ENCODE peak calls at places on chromosomes 4 and X, in nine cellular contexts. N is SK-N-MC, Y is HCT116, M is H1, Z is breast epithelium, Q is stomach, S is GM12878, P is sigmoid colon, G is upper lobe of left lung. L is an unnamed sample.

GRCh38 chr4:7048642-7049041 is 5.5 kb downstream of the TADA2B start:
- DNase-seq in N (no peak), Y (no peak), M (no peak), Z (no peak), Q (no peak), S (no peak), P (no peak), G (no peak), L (no peak)

GRCh38 chr4:105715692-105716278 is 7.2 kb downstream of the GSTCD start:
- DNase-seq in N (no peak), Y (peak; percentile 13), M (no peak), Z (no peak), Q (no peak), S (no peak), P (no peak), G (no peak), L (no peak)

GRCh38 chrX:72125331-72126047 is 6.2 kb downstream of the RTL5 start:
- DNase-seq in N (no peak), Y (no peak), M (no peak), Z (no peak), Q (no peak), S (no peak), P (no peak), G (no peak), L (no peak)

GRCh38 chr4:55618546-55619143 is 17.5 kb downstream of the NMU start:
- DNase-seq in N (no peak), Y (no peak), M (no peak), Z (no peak), Q (no peak), S (no peak), P (no peak), G (no peak), L (no peak)

GRCh38 chr4:53908661-53909078 is 155.7 kb downstream of the CHIC2 start:
- DNase-seq in N (peak; percentile 24), Y (peak; percentile 62), M (no peak), Z (no peak), Q (peak; percentile 51), S (peak; percentile 8), P (peak; percentile 72), G (no peak), L (peak; percentile 46)

GRCh38 chr4:26762650-26763049 is 98.0 kb upstream of the STIM2 start:
- DNase-seq in N (no peak), Y (no peak), M (no peak), Z (no peak), Q (no peak), S (no peak), P (no peak), G (no peak), L (no peak)

GRCh38 chr4:165426769-165427168 is 48.0 kb downstream of the CPE start:
- DNase-seq in N (no peak), Y (no peak), M (no peak), Z (no peak), Q (no peak), S (no peak), P (no peak), G (no peak), L (no peak)

GRCh38 chrX:47563801-47564315 is 2.9 kb downstream of the ARAF start:
- DNase-seq in N (no peak), Y (no peak), M (no peak), Z (no peak), Q (no peak), S (no peak), P (no peak), G (no peak), L (no peak)

GRCh38 chr4:85720736-85721135 is 245.8 kb downstream of the ARHGAP24 start:
- DNase-seq in N (no peak), Y (no peak), M (no peak), Z (no peak), Q (no peak), S (no peak), P (no peak), G (no peak), L (no peak)

GRCh38 chr4:77193511-77194236 is 36.7 kb downstream of the CCNG2 start:
- DNase-seq in N (no peak), Y (no peak), M (no peak), Z (no peak), Q (peak; percentile 62), S (peak; percentile 69), P (peak; percentile 66), G (no peak), L (no peak)

GRCh38 chrX:120456973-120457372 is 12.1 kb downstream of the LAMP2 start:
- DNase-seq in N (no peak), Y (no peak), M (no peak), Z (no peak), Q (no peak), S (no peak), P (no peak), G (no peak), L (no peak)

GRCh38 chr4:147863808-147864472 is 132.1 kb downstream of the ARHGAP10 start:
- DNase-seq in N (no peak), Y (no peak), M (no peak), Z (no peak), Q (no peak), S (no peak), P (no peak), G (peak; percentile 57), L (no peak)

GRCh38 chrX:49270249-49270921 is 792 bp downstream of the PPP1R3F start:
- DNase-seq in N (no peak), Y (no peak), M (no peak), Z (no peak), Q (no peak), S (no peak), P (no peak), G (peak; percentile 87), L (no peak)

GRCh38 chr4:149164282-149164681 is 651.4 kb downstream of the IQCM start:
- DNase-seq in N (no peak), Y (no peak), M (peak; percentile 56), Z (no peak), Q (no peak), S (no peak), P (no peak), G (no peak), L (no peak)

GRCh38 chrX:148024425-148025148 is 43.5 kb downstream of the FMR1NB start:
- DNase-seq in N (no peak), Y (no peak), M (no peak), Z (no peak), Q (no peak), S (peak; percentile 4), P (no peak), G (no peak), L (no peak)
- H3K36me3 ChIP-seq in N (no peaks in the 10 kb centered on the region), Y (no peaks in the 10 kb centered on the region), M (no peaks in the 10 kb centered on the region), Z (no peaks in the 10 kb centered on the region), Q (no peaks in the 10 kb centered on the region), S (no peaks in the 10 kb centered on the region), P (no peaks in the 10 kb centered on the region), G (no peaks in the 10 kb centered on the region), L (no peaks in the 10 kb centered on the region)

DNA sequence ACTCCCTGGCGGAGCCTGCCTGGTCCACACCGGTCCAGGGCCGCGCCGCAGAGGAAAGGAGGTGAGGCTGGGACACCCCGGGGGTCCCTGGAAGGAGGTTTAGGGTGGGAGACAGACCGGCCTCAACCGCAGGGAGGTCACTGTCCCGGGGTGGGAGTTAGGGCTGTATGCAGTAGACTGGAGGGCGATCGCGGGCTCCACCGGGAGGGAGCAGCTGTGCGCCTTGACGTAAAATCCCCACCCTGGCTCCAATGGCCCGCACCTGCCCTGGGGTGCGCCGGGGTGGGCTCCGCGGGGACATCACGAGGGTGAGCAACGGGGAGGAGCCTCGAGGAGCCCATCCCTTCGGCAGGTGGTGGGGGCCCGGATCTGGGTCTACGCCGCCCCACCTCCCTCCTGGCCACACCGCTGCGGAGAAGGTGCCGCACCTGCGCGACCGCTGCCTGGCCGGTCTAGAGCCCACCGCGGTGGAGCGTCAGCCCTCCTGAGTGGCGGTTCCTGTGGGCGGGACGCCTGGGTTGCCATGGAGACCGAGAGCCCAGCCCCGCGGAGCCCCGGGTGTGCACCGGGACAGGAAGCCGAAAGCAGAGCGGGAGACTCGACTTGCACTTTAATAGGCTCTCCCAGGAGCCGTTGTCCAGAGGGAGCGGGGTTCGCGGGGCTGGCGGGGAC is 105.1 kb downstream of the ADRA2C start:
- DNase-seq in N (no peak), Y (no peak), M (peak; percentile 61), Z (no peak), Q (no peak), S (no peak), P (peak; percentile 56), G (peak; percentile 78), L (no peak)
- TF ChIP-seq POLR2AphosphoS5 in N (no peak), Y (no peak), M (no peak), Z (no peak), Q (no peak), S (no peak), P (no peak), G (no peak), L (no peak)

DNA sequence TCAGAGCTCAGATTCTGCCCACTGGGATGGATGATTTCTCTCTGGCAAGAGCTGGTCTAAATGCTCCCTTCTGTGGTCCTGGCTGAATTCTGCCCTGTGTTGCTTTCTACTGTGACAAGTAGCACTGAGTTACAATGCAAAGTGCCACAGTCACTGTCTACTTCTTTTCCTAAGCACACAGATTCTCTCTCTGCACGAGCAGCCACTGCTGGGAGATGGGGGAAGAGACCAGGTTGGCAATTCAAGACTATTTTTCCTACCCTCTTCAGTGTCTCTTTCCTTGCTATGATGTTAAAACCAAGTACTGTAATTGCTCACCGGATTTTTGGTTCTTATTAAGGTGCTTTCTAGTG is 45.5 kb downstream of the STAP1 start:
- DNase-seq in N (no peak), Y (no peak), M (no peak), Z (no peak), Q (no peak), S (no peak), P (no peak), G (no peak), L (no peak)
- H3K36me3 ChIP-seq in N (no peaks in the 10 kb centered on the region), Y (no peaks in the 10 kb centered on the region), M (no peaks in the 10 kb centered on the region), Z (no peaks in the 10 kb centered on the region), Q (no peaks in the 10 kb centered on the region), S (no peaks in the 10 kb centered on the region), P (no peaks in the 10 kb centered on the region), G (no peaks in the 10 kb centered on the region), L (no peaks in the 10 kb centered on the region)

DNA sequence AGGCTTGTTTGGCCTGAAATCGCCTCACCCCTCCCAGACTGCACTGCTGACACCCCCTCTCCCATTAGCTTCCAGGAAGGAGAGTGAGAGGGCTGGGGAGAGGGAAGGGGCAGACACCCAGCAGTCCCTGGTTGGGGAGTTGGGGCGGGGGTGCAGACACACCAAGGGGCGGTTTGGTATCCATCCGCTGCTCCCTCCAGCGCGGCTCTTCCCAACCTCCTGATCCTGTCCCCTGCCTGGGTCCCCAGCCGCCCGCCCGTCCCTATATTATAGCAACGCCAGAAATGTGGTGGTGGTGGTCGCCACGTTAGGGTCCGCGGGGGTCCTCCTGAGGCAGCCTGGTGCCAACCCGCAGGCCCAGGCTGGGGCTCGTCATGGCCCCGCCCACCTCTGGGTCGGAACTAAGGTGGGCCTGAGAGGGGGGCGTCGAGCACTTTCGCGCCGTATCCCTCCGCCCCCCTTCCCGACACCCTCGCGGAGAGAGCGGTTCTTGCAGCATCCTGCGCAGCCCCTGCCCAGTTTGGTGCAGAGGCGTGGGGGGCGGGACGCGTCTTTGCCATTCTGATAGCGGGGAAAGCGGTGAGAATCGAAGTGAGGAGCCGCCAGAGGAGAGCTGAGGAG is 25.1 kb downstream of the GPRASP3 start:
- DNase-seq in N (no peak), Y (no peak), M (peak; percentile 44), Z (no peak), Q (no peak), S (no peak), P (peak; percentile 64), G (peak; percentile 43), L (no peak)
- TF ChIP-seq POLR2AphosphoS5 in N (no peak), Y (no peak), M (no peak), Z (no peak), Q (no peak), S (no peak), P (no peak), G (no peak), L (no peak)